ENCODE peak calls at places on chromosome 2, in seven cellular contexts. D is mesendoderm, V is H9, P is GM23248, Z is neural progenitor cell, O is neuronal stem cell, I is adipocyte. H is an unnamed sample.

GRCh38 chr2:44953686-44953976 is 12.1 kb downstream of the SIX3 start:
- DNase-seq in D (no peak), V (no peak), P (no peak), Z (no peak), O (no peak), I (no peak), H (no peak)

GRCh38 chr2:151619337-151619989 is 114.8 kb downstream of the NEB start:
- DNase-seq in D (no peak), V (no peak), P (no peak), Z (no peak), O (no peak), I (no peak), H (no peak)

GRCh38 chr2:206084870-206085741 is 868 bp downstream of the INO80D start:
- DNase-seq in D (peak), V (peak), P (peak), Z (peak), O (peak), I (peak), H (peak)

GRCh38 chr2:45607701-45608100 is 3.4 kb downstream of the SRBD1 start:
- DNase-seq in D (peak), V (no peak), P (peak), Z (peak), O (peak), I (peak), H (no peak)

GRCh38 chr2:150191349-150191748 is 296.1 kb downstream of the RND3 start:
- DNase-seq in D (no peak), V (no peak), P (peak), Z (no peak), O (no peak), I (no peak), H (no peak)

GRCh38 chr2:16798472-16798871 is 132.8 kb upstream of the CYRIA start:
- DNase-seq in D (no peak), V (no peak), P (no peak), Z (no peak), O (no peak), I (no peak), H (no peak)

GRCh38 chr2:218021536-218022071 is 18.8 kb upstream of the TNS1 start:
- DNase-seq in D (no peak), V (no peak), P (no peak), Z (no peak), O (no peak), I (no peak), H (no peak)

GRCh38 chr2:1864981-1865421 is 120.7 kb upstream of the PXDN start:
- DNase-seq in D (no peak), V (peak), P (no peak), Z (peak), O (no peak), I (no peak), H (no peak)

GRCh38 chr2:158487419-158487818 is 30.7 kb downstream of the PKP4 start:
- DNase-seq in D (no peak), V (no peak), P (peak), Z (no peak), O (no peak), I (peak), H (no peak)

GRCh38 chr2:121925466-121925865 is 170.0 kb downstream of the TSN start:
- DNase-seq in D (no peak), V (no peak), P (peak), Z (no peak), O (no peak), I (no peak), H (no peak)

GRCh38 chr2:55063713-55064323 is 13.6 kb upstream of the RTN4 start:
- DNase-seq in D (peak), V (no peak), P (no peak), Z (no peak), O (no peak), I (no peak), H (peak)

GRCh38 chr2:144860421-144860820 is 340.5 kb upstream of the ZEB2 start:
- DNase-seq in D (no peak), V (no peak), P (no peak), Z (no peak), O (no peak), I (no peak), H (no peak)

GRCh38 chr2:26318950-26319349 is 27.0 kb upstream of the SELENOI start:
- DNase-seq in D (peak), V (no peak), P (no peak), Z (peak), O (no peak), I (no peak), H (no peak)

GRCh38 chr2:113064898-113065297 is 2.9 kb upstream of the IL1F10 start:
- DNase-seq in D (no peak), V (no peak), P (no peak), Z (no peak), O (no peak), I (no peak), H (no peak)

GRCh38 chr2:158575051-158575635 is 118.4 kb downstream of the PKP4 start:
- DNase-seq in D (no peak), V (no peak), P (no peak), Z (no peak), O (no peak), I (peak), H (no peak)

GRCh38 chr2:97654791-97655190 is 8.9 kb downstream of the COX5B start:
- DNase-seq in D (no peak), V (no peak), P (no peak), Z (no peak), O (no peak), I (no peak), H (no peak)

GRCh38 chr2:203782262-203782976 is 76.0 kb downstream of the CD28 start:
- DNase-seq in D (peak), V (peak), P (peak), Z (peak), O (peak), I (peak), H (peak)

GRCh38 chr2:240326246-240326645 is 109.2 kb upstream of the GPC1 start:
- DNase-seq in D (peak), V (no peak), P (peak), Z (peak), O (peak), I (peak), H (no peak)

GRCh38 chr2:3205845-3206244 is 171.8 kb downstream of the EIPR1 start:
- DNase-seq in D (no peak), V (no peak), P (no peak), Z (no peak), O (no peak), I (no peak), H (no peak)

GRCh38 chr2:58539973-58540372 is 298.8 kb upstream of the FANCL start:
- DNase-seq in D (peak), V (no peak), P (no peak), Z (peak), O (peak), I (peak), H (no peak)

GRCh38 chr2:54059504-54059903 is 55.9 kb upstream of the ACYP2 start:
- DNase-seq in D (no peak), V (no peak), P (peak), Z (no peak), O (no peak), I (no peak), H (no peak)

GRCh38 chr2:136765736-136766323 is 485 bp downstream of the THSD7B start:
- DNase-seq in D (no peak), V (peak), P (peak), Z (peak), O (no peak), I (no peak), H (no peak)

GRCh38 chr2:113829270-113829669 is 60.6 kb upstream of the ACTR3 start:
- DNase-seq in D (no peak), V (no peak), P (no peak), Z (no peak), O (no peak), I (no peak), H (no peak)

GRCh38 chr2:6957910-6958615 is 40.9 kb downstream of the RNF144A start:
- DNase-seq in D (no peak), V (no peak), P (peak), Z (no peak), O (no peak), I (no peak), H (no peak)

GRCh38 chr2:136098441-136098840 is 19.5 kb downstream of the CXCR4 start:
- DNase-seq in D (no peak), V (no peak), P (no peak), Z (no peak), O (no peak), I (no peak), H (no peak)

GRCh38 chr2:85807756-85808155 is 54.0 kb downstream of the ATOH8 start:
- DNase-seq in D (no peak), V (no peak), P (no peak), Z (no peak), O (no peak), I (no peak), H (no peak)

GRCh38 chr2:43169987-43170732 is 56.2 kb downstream of the ZFP36L2 start:
- DNase-seq in D (no peak), V (peak), P (no peak), Z (peak), O (no peak), I (no peak), H (peak)

DNA sequence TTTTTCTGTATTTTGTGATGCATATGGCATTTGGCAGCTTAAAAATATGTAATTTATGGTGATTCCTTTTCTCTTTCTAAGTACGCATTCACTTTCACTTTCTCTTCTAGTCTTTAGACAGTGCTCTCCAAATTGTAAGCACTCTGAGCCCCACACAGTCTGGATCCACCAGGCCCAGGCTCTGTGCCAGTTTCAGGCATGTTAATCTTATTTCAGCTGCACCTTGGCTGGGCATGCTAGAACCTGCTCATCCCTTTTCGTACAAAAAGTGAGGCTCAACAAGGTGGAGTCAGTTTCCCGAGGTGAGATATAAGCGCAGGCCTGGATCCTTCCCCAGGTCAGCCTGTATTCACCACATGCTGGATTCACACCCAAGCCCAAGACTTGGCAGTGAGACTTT is 203.9 kb downstream of the MTX2 start:
- DNase-seq in D (no peak), V (no peak), P (peak), Z (no peak), O (no peak), I (no peak), H (no peak)
- H3K9ac ChIP-seq in D (no peak), V (no peak), P (peak), Z (no peak), O (no peak), I (peak), H (no peak)

DNA sequence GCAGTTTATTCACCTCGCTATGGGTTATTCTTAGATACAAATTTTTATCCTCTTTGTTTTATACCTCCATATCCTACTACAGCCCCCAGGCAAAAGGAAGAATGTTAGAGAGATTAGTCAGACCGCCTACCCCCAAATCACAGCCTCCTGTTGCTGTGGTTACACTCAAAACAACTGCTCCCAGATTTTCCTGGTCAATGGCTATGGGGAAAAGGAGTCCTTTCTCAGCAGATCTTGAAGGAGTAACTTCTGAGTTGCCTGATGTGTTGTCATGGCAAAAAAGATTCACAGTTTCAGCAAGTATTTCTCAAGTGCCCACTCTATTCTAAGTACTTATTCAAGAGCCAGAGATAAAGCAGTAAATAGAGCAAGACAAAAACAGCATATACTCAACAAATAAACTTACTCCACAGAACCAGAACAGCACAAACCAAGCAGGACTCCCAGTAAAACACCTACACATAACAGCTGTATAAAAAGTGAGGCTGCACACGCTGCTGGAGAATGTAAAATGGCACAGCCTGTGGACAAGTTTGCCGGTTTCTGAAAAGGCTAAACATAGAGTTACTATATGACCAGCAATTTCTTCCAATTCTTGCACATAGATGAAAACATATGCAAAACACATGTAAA is 104.8 kb downstream of the NOL10 start:
- DNase-seq in D (peak), V (no peak), P (peak), Z (no peak), O (peak), I (peak), H (no peak)
- H3K9ac ChIP-seq in D (no peak), V (no peak), P (peak), Z (no peak), O (no peak), I (no peak), H (no peak)

GRCh38 chr2:207239754-207240494 is 74.2 kb upstream of the KLF7 start:
- DNase-seq in D (no peak), V (no peak), P (peak), Z (no peak), O (no peak), I (peak), H (no peak)

GRCh38 chr2:207240649-207241048 is 74.9 kb upstream of the KLF7 start:
- DNase-seq in D (no peak), V (no peak), P (no peak), Z (no peak), O (no peak), I (no peak), H (no peak)

GRCh38 chr2:207236156-207236935 is 70.6 kb upstream of the KLF7 start:
- DNase-seq in D (no peak), V (no peak), P (no peak), Z (no peak), O (no peak), I (no peak), H (no peak)

GRCh38 chr2:207241198-207241597 is 75.5 kb upstream of the KLF7 start:
- DNase-seq in D (no peak), V (no peak), P (peak), Z (no peak), O (no peak), I (no peak), H (no peak)

DNA sequence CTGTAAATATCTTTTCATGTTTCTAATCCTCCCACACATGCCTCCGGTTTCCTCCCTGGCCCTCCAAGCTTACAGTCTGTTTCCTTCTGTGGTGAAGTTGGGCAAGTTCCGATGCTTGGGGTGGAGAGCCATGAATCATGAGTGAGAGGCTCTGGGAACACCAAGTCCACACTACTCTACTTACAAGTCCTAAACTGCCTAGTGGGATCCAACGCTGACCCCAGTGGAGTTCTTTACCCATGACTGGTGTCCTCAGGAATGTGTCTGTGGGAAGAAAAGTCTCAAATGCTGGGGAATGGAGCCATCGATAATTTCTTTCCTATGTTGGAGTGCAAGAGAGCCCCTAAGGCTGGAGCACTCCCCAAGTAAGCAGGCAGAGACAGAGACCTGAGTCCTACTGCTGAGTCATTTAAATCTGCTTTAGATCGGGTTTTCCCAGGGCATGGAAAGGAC is 73.5 kb upstream of the KLF7 start:
- DNase-seq in D (peak), V (no peak), P (peak), Z (no peak), O (no peak), I (peak), H (no peak)
- H3K9ac ChIP-seq in D (no peak), V (no peak), P (peak), Z (no peak), O (no peak), I (peak), H (no peak)

DNA sequence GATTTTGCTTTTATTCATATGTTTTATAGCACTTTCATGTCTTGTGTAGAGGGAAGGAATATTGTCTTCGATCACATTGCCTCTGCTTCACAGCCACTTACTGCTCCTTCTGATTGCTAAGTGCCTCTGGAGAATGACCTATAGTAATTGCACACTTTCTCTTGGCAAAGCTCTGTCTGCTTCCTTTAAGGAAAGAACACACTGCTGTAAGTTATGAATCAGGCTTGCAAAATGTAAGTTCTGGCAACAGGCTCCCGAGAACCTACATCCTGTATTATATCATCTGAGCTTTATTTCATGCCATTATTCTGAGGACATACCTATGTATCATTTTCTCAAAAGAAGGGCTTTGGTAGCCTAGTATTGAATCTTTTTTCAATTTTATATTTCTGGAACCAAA is 170.7 kb downstream of the ZNF804A start:
- DNase-seq in D (no peak), V (no peak), P (peak), Z (no peak), O (no peak), I (peak), H (no peak)
- H3K9ac ChIP-seq in D (no peak), V (no peak), P (no peak), Z (no peak), O (no peak), I (no peak), H (no peak)

DNA sequence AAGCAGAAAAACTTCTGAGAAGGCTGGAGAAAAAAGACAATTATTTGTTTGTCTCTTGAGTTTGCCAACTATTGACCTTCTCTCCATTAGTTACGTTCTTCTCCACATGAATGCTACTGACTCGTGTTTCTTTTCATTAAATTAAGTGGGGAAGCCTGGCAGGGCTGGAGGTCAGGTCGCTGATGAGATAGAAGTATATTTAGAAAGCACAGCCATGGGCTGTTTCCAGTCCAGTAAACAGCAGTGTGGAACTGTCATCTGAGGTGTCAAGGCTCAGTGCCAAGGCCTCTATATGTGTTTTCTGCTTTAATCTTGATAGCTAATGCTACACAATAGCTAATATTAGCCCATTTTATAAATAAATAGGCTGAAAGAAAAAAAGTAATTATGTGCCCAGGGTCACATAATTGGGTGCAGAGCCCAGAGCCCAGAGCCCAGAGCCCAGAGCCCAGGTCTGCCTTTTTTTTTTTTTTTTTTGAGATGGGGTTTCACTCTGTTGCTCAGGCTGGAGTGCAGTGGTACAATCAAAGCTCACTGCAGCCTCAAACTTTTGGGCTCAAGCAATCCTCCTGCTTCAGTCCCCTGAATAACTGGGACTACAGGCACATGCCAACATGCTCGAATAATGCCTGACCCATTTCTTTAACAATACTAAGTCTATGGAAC is 6.3 kb downstream of the MSGN1 start:
- DNase-seq in D (no peak), V (no peak), P (no peak), Z (no peak), O (no peak), I (no peak), H (peak)
- H3K9ac ChIP-seq in D (no peak), V (no peak), P (no peak), Z (no peak), O (no peak), I (no peak), H (peak)

GRCh38 chr2:12762337-12762736 is 45.6 kb downstream of the TRIB2 start:
- DNase-seq in D (no peak), V (no peak), P (no peak), Z (no peak), O (no peak), I (no peak), H (no peak)

GRCh38 chr2:12759248-12759647 is 42.5 kb downstream of the TRIB2 start:
- DNase-seq in D (no peak), V (no peak), P (peak), Z (no peak), O (no peak), I (peak), H (no peak)

GRCh38 chr2:12762976-12763375 is 46.2 kb downstream of the TRIB2 start:
- DNase-seq in D (no peak), V (no peak), P (peak), Z (no peak), O (no peak), I (no peak), H (no peak)

GRCh38 chr2:12763486-12763885 is 46.8 kb downstream of the TRIB2 start:
- DNase-seq in D (no peak), V (no peak), P (peak), Z (no peak), O (no peak), I (no peak), H (no peak)

DNA sequence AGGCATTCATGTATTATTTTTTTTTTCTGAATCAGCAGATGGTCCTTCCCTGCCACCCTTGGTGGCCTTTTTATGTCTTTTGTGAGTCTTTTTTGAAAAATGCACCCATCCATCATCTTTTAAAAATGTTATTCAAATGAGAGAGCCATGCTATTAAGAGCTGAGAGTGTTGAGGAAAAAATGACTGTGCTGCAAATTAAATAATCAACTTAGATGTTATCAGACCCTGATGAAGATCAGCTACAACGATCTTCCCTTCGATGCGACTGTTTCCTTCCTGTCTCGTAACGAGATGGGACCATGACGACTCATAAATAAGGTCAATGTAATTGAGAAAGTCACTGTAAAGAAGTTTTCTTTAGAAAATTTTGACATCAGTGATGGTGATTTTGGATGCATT is 44.4 kb downstream of the TRIB2 start:
- DNase-seq in D (no peak), V (no peak), P (no peak), Z (no peak), O (no peak), I (no peak), H (no peak)
- H3K9ac ChIP-seq in D (no peak), V (no peak), P (no peak), Z (no peak), O (no peak), I (no peak), H (no peak)

GRCh38 chr2:225288986-225289385 is 110.5 kb upstream of the NYAP2 start:
- DNase-seq in D (no peak), V (no peak), P (no peak), Z (no peak), O (no peak), I (no peak), H (no peak)
- H3K9ac ChIP-seq in D (no peak), V (no peak), P (no peak), Z (no peak), O (no peak), I (no peak), H (no peak)

DNA sequence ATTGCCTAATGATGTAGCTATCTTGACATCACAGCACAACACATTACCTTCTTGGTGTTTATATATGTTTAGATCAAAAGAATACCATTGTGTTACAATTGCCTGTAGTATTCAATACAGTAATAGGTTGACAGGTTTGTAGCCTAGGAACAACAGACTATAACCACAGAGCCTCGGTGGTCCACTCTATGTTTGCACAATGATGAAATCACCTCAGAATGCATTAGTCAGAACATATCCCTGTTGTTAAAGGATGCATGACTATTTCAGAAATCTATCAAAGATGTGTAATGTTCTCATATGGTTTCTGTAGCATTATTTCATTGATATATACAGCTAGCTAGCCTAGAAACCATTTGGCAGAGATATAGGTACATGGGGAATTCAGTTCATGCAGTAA is 8.9 kb downstream of the METTL5 start:
- DNase-seq in D (no peak), V (no peak), P (peak), Z (no peak), O (no peak), I (peak), H (no peak)
- H3K9ac ChIP-seq in D (no peak), V (no peak), P (peak), Z (no peak), O (no peak), I (no peak), H (no peak)